ENCODE peak calls at places on chromosomes 7 and 10, in ten cellular contexts. F is CD4-positive, alpha-beta memory T cell; A is GM23248; V is heart left ventricle; S is effector memory CD4-positive, alpha-beta T cell; L is tibial artery; N is aorta; E is thoracic aorta; Z is SJSA1; Q is neural progenitor cell. P is an unnamed sample. For H3K4me1, the result is how much of the 10 kb centered on the place peaks cover.

GRCh38 chr10:10642741-10643280 is 374.9 kb upstream of the CELF2 start:
- DNase-seq in A (peak), S (no peak), L (peak), E (peak), N (peak), Q (no peak), Z (no peak), F (no peak), V (peak), P (peak)

GRCh38 chr7:12303507-12303906 is 92.4 kb downstream of the TMEM106B start:
- DNase-seq in Q (no peak), E (no peak), S (no peak), L (no peak), F (no peak), V (no peak), N (no peak), A (peak), Z (no peak), P (no peak)

GRCh38 chr7:112462236-112462635 is 12.0 kb downstream of the IFRD1 start:
- DNase-seq in L (no peak), Z (no peak), E (no peak), S (no peak), V (no peak), A (peak), N (no peak), F (no peak), Q (no peak), P (no peak)

GRCh38 chr7:29806131-29806792 is at the start of gene WIPF3:
- DNase-seq in Q (peak), L (peak), A (peak), S (no peak), E (no peak), V (peak), F (no peak), N (peak), Z (no peak), P (peak)

GRCh38 chr7:90246184-90246583 is 1.2 kb downstream of the CFAP69 start:
- DNase-seq in Z (no peak), S (no peak), Q (peak), V (no peak), A (peak), N (no peak), E (no peak), F (no peak), L (peak), P (no peak)

GRCh38 chr7:43496596-43496995 is 86.3 kb upstream of the STK17A start:
- DNase-seq in V (no peak), N (no peak), Z (no peak), Q (no peak), L (no peak), A (no peak), S (no peak), E (no peak), F (no peak), P (no peak)

GRCh38 chr7:70040971-70041766 is 442.9 kb downstream of the AUTS2 start:
- DNase-seq in F (no peak), L (no peak), Z (no peak), Q (peak), N (no peak), A (peak), E (no peak), S (no peak), V (no peak), P (no peak)

GRCh38 chr7:90749262-90749661 is 153.1 kb downstream of the CDK14 start:
- DNase-seq in A (no peak), Q (no peak), N (no peak), E (no peak), S (no peak), V (no peak), Z (no peak), L (no peak), F (no peak), P (no peak)

GRCh38 chr7:317643-318405 is 27.9 kb downstream of the FOXL3 start:
- DNase-seq in Q (no peak), L (no peak), A (no peak), E (no peak), V (peak), Z (no peak), S (no peak), N (peak), F (no peak), P (peak)

GRCh38 chr7:151244156-151244870 is 4.2 kb downstream of the SMARCD3 start:
- DNase-seq in V (peak), Z (peak), L (no peak), A (peak), F (peak), Q (peak), N (peak), S (peak), E (no peak), P (no peak)

GRCh38 chr7:98215561-98216495 is 4.6 kb downstream of the BHLHA15 start:
- DNase-seq in E (no peak), S (no peak), N (peak), L (peak), F (no peak), Q (no peak), A (no peak), Z (no peak), V (no peak), P (peak)

GRCh38 chr10:119207367-119207668 is at the start of gene GRK5:
- DNase-seq in E (peak), S (peak), N (peak), F (peak), V (peak), Q (peak), Z (peak), L (peak), A (peak), P (peak)

GRCh38 chr7:116384936-116385635 is 114.5 kb upstream of the CAV2 start:
- DNase-seq in F (no peak), N (no peak), Q (no peak), Z (no peak), L (no peak), E (no peak), A (peak), S (no peak), V (no peak), P (no peak)

GRCh38 chr7:117157121-117157870 is 165.6 kb downstream of the WNT2 start:
- DNase-seq in A (peak), E (peak), L (peak), Q (no peak), S (no peak), Z (peak), F (no peak), V (peak), N (peak), P (peak)

GRCh38 chr10:14329609-14330246 is 996 bp downstream of the FRMD4A start:
- DNase-seq in N (no peak), L (no peak), Z (no peak), E (no peak), A (no peak), Q (peak), S (no peak), V (no peak), F (no peak), P (no peak)

GRCh38 chr10:130301026-130301892 is 165.1 kb downstream of the GLRX3 start:
- DNase-seq in Z (no peak), V (peak), S (peak), A (peak), N (no peak), E (no peak), F (peak), Q (no peak), L (peak), P (peak)

GRCh38 chr10:114442115-114442630 is 37.9 kb upstream of the AFAP1L2 start:
- DNase-seq in F (no peak), E (no peak), A (no peak), V (no peak), S (no peak), N (no peak), Z (no peak), L (no peak), Q (no peak), P (no peak)

GRCh38 chr10:11086177-11086576 is 68.5 kb downstream of the CELF2 start:
- DNase-seq in L (no peak), V (peak), E (no peak), Q (no peak), F (no peak), A (no peak), S (no peak), N (no peak), Z (no peak), P (no peak)

GRCh38 chr10:72329290-72330058 is 25.2 kb downstream of the DNAJB12 start:
- DNase-seq in A (no peak), Q (peak), N (no peak), V (peak), L (peak), F (no peak), S (no peak), E (no peak), Z (no peak), P (no peak)
- H3K4me1 ChIP-seq in A (under half), Q (half or more), N (under half), V (half or more), L (half or more), F (half or more), S (half or more), E (half or more), Z (under half), P (half or more)

DNA sequence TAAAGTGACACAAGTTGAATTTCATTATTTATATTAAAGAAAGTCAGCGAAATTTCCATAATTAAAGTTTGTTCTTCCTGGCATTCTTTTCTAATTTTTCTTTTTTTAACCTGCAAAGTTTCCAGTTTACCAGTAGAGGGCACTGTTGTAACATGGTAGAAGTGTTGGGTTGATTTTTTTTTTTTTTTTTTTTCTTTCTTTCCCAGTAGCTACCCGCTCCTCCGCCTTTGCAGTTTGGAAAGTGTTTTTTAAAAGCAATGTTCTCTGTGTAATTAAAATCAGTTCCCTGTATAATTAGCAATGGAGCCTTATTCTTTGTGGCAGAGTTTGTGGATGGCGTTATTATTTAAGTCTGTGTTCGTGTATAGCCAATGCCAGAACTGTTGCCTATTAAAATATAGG is 53.7 kb downstream of the TAF3 start:
- DNase-seq in N (no peak), F (peak), A (peak), E (no peak), L (no peak), Q (peak), V (no peak), S (no peak), Z (peak), P (no peak)
- H3K27ac ChIP-seq in N (no peak), F (no peak), A (no peak), E (no peak), L (no peak), Q (no peak), V (no peak), S (no peak), Z (no peak), P (no peak)

GRCh38 chr7:129778770-129779601 is 167.5 kb downstream of the NRF1 start:
- DNase-seq in V (no peak), A (peak), Q (peak), N (no peak), Z (peak), S (no peak), E (no peak), L (no peak), F (no peak), P (peak)
- H3K4me1 ChIP-seq in V (half or more), A (under half), Q (under half), N (under half), Z (under half), S (half or more), E (under half), L (under half), F (under half), P (under half)

GRCh38 chr7:78175744-78176143 is 377.2 kb downstream of the PHTF2 start:
- DNase-seq in S (no peak), F (no peak), Q (no peak), N (no peak), Z (no peak), A (no peak), E (no peak), L (no peak), V (no peak), P (no peak)

GRCh38 chr7:78178319-78178718 is 379.7 kb downstream of the PHTF2 start:
- DNase-seq in F (no peak), N (no peak), A (peak), Z (no peak), S (no peak), Q (no peak), V (no peak), L (no peak), E (no peak), P (no peak)

GRCh38 chr7:78173192-78173591 is 374.6 kb downstream of the PHTF2 start:
- DNase-seq in A (no peak), Q (no peak), F (no peak), Z (no peak), E (no peak), S (no peak), V (no peak), N (no peak), L (no peak), P (no peak)

GRCh38 chr7:78176186-78176585 is 377.6 kb downstream of the PHTF2 start:
- DNase-seq in S (no peak), Q (no peak), L (no peak), Z (no peak), A (peak), F (no peak), E (no peak), V (no peak), N (no peak), P (no peak)

DNA sequence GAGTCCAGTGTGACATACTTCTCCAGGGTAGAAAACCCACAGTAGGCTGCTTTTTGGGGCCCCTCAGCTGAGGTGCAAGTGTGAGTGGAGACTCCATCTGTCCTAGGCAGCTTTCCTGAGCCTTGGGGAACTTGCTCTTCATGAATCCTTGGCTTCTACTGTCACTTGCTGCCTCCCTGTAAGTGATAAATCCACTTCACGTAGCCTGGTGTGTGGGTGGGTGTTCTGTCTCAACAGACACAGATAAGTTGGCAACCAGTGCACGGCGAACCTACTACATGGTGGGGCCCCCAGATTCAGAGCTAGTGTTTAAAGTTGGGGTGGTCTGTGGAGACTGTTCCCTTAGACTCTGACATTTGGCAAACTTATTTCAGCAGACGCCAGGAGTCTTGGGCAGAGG is 376.8 kb downstream of the PHTF2 start:
- DNase-seq in Z (no peak), Q (no peak), L (no peak), F (no peak), E (no peak), A (no peak), N (no peak), V (no peak), S (no peak), P (no peak)
- H3K27ac ChIP-seq in Z (no peak), Q (no peak), L (peak), F (no peak), E (peak), A (no peak), N (peak), V (no peak), S (no peak), P (no peak)

DNA sequence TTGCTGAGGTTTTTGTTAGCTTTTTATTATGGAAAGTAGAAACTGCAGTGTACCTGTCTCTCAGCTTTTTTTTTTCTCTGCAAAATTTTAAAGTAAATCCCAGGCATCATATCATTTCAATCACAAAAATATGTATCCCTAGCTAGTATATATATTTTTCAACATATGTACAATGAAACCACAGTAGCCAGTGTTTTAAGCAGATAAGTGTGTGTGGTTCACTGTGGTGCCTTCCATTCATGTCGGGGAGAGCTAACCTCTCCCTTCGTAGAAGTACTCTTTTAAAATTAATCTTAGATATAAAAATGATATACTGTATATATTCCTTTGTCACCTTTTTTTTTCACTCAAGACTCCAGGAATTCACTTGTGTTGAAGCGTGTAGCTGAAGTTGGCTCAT is 22.7 kb downstream of the CUL1 start:
- DNase-seq in S (no peak), A (no peak), N (no peak), Z (no peak), V (no peak), L (no peak), E (no peak), F (no peak), Q (no peak), P (no peak)
- H3K4me1 ChIP-seq in S (under half), A (under half), N (under half), Z (under half), V (half or more), L (under half), E (half or more), F (half or more), Q (under half), P (under half)

GRCh38 chr7:17948503-17949238 is 8.4 kb upstream of the SNX13 start:
- DNase-seq in F (no peak), Z (no peak), A (peak), S (no peak), V (no peak), N (no peak), E (no peak), Q (no peak), L (no peak), P (no peak)

GRCh38 chr7:17946591-17946990 is 6.3 kb upstream of the SNX13 start:
- DNase-seq in Q (no peak), S (no peak), E (no peak), N (no peak), V (no peak), F (peak), A (no peak), Z (no peak), L (no peak), P (no peak)

GRCh38 chr7:17944720-17945119 is 4.4 kb upstream of the SNX13 start:
- DNase-seq in S (no peak), Q (no peak), A (no peak), Z (no peak), L (no peak), V (no peak), E (no peak), N (no peak), F (no peak), P (no peak)

GRCh38 chr7:17951745-17952254 is 11.5 kb upstream of the SNX13 start:
- DNase-seq in S (no peak), N (no peak), V (no peak), E (no peak), A (no peak), Q (no peak), F (no peak), L (no peak), Z (no peak), P (no peak)

DNA sequence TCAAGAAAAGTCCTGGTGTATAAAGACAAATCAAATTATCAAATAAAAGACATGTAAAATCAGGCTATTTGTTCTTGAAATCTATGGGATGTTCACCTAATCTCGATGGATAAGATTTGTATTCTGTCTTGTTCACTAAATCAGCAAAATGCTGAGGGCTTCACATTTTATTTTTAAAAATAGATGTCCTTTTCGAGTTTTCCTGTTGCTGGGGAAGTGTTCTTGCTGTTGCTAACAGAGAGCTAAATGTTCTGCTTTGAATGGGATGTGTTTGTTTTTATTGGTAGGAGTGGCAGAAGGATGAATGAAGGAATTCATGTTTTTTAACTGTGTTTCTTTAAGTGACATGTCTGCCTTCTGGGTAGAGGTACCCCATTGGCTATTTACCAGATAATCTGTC is 7.3 kb upstream of the SNX13 start:
- DNase-seq in Z (no peak), N (no peak), A (no peak), V (no peak), E (no peak), L (no peak), Q (no peak), S (no peak), F (no peak), P (no peak)
- H3K27ac ChIP-seq in Z (no peak), N (no peak), A (no peak), V (no peak), E (no peak), L (no peak), Q (no peak), S (no peak), F (no peak), P (no peak)

GRCh38 chr7:139016931-139017511 is 18.8 kb downstream of the ZC3HAV1L start:
- DNase-seq in L (peak), F (peak), N (no peak), A (peak), V (peak), Q (peak), S (no peak), E (no peak), Z (peak), P (peak)
- H3K4me1 ChIP-seq in L (under half), F (under half), N (under half), A (under half), V (under half), Q (under half), S (under half), E (under half), Z (under half), P (under half)

GRCh38 chr10:28796606-28797512 is 119.5 kb downstream of the BAMBI start:
- DNase-seq in E (peak), V (peak), Q (no peak), L (peak), Z (peak), N (peak), A (peak), S (no peak), F (no peak), P (no peak)

GRCh38 chr10:28798964-28799363 is 121.6 kb downstream of the BAMBI start:
- DNase-seq in Q (no peak), N (no peak), E (no peak), Z (no peak), L (no peak), A (no peak), S (no peak), V (no peak), F (no peak), P (no peak)

GRCh38 chr10:28800144-28800543 is 122.8 kb downstream of the BAMBI start:
- DNase-seq in A (no peak), N (no peak), Z (peak), E (no peak), Q (no peak), S (no peak), V (no peak), F (no peak), L (no peak), P (no peak)

GRCh38 chr10:28798428-28798955 is 121.2 kb downstream of the BAMBI start:
- DNase-seq in Q (no peak), E (no peak), Z (no peak), A (no peak), V (no peak), L (no peak), F (no peak), N (no peak), S (no peak), P (no peak)

GRCh38 chr10:28797904-28798371 is 120.6 kb downstream of the BAMBI start:
- DNase-seq in V (no peak), S (no peak), Z (no peak), N (no peak), E (no peak), F (no peak), A (no peak), Q (no peak), L (no peak), P (no peak)
- H3K27ac ChIP-seq in V (no peak), S (no peak), Z (no peak), N (peak), E (peak), F (no peak), A (no peak), Q (no peak), L (peak), P (no peak)

GRCh38 chr10:70834448-70835151 is 18.9 kb downstream of the SGPL1 start:
- DNase-seq in Q (no peak), V (no peak), N (no peak), F (no peak), L (no peak), E (no peak), Z (no peak), A (no peak), S (no peak), P (no peak)
- H3K4me1 ChIP-seq in Q (under half), V (half or more), N (under half), F (under half), L (under half), E (under half), Z (under half), A (half or more), S (under half), P (under half)

P was measured in left lung.